ENCODE peak calls at places on chromosomes 5 and 9, in six cellular contexts. W is fibroblast of mammary gland, X is IMR-90, I is fibroblast of pulmonary artery, S is cardiac fibroblast, T is mammary epithelial cell. C is an unnamed sample.

GRCh38 chr5:15807861-15808260 is 307.9 kb downstream of the FBXL7 start:
- DNase-seq in W (peak), X (peak), I (peak), S (peak), T (no peak), C (peak)

GRCh38 chr5:43037929-43038510 is 2.1 kb downstream of the ANXA2R start:
- DNase-seq in W (peak), X (peak), I (peak), S (peak), T (peak), C (peak)

GRCh38 chr9:101449071-101449721 is 13.6 kb upstream of the ALDOB start:
- DNase-seq in W (peak), X (peak), I (peak), S (peak), T (peak), C (peak)

GRCh38 chr5:139482050-139482889 is at the start of gene STING1:
- DNase-seq in W (peak), X (peak), I (peak), S (peak), T (peak), C (peak)

GRCh38 chr9:131500939-131501541 is 1.7 kb upstream of the POMT1 start:
- DNase-seq in W (peak), X (peak), I (peak), S (peak), T (peak), C (peak)

GRCh38 chr9:135565141-135565628 is 3.6 kb downstream of the PAEP start:
- DNase-seq in W (no peak), X (no peak), I (no peak), S (no peak), T (no peak), C (no peak)

GRCh38 chr5:119288364-119289047 is 67.3 kb upstream of the TNFAIP8 start:
- DNase-seq in W (no peak), X (peak), I (no peak), S (no peak), T (peak), C (no peak)

GRCh38 chr9:73210886-73211285 is 59.2 kb downstream of the ANXA1 start:
- DNase-seq in W (no peak), X (no peak), I (no peak), S (no peak), T (no peak), C (no peak)

GRCh38 chr9:373759-374206 is 159.1 kb downstream of the DOCK8 start:
- DNase-seq in W (no peak), X (no peak), I (no peak), S (no peak), T (no peak), C (no peak)

GRCh38 chr5:97094579-97095317 is 47.7 kb downstream of the LIX1 start:
- DNase-seq in W (no peak), X (no peak), I (no peak), S (no peak), T (no peak), C (no peak)

GRCh38 chr5:141916522-141916921 is 7.1 kb upstream of the DELE1 start:
- DNase-seq in W (no peak), X (no peak), I (no peak), S (no peak), T (no peak), C (no peak)

GRCh38 chr9:96317335-96317980 is 15.5 kb upstream of the HSD17B3 start:
- DNase-seq in W (peak), X (peak), I (peak), S (peak), T (peak), C (peak)

GRCh38 chr9:37378613-37379004 is 43.9 kb upstream of the GRHPR start:
- DNase-seq in W (no peak), X (no peak), I (no peak), S (no peak), T (no peak), C (no peak)

GRCh38 chr5:68033961-68034581 is 181.5 kb upstream of the PIK3R1 start:
- DNase-seq in W (peak), X (peak), I (peak), S (peak), T (no peak), C (peak)

GRCh38 chr5:54531536-54531935 is 14.0 kb downstream of the SNX18 start:
- DNase-seq in W (no peak), X (no peak), I (no peak), S (no peak), T (peak), C (no peak)

GRCh38 chr5:13624283-13625074 is 320.0 kb downstream of the DNAH5 start:
- DNase-seq in W (no peak), X (no peak), I (no peak), S (no peak), T (no peak), C (no peak)

GRCh38 chr9:750264-750967 is 91.1 kb upstream of the DMRT1 start:
- DNase-seq in W (no peak), X (no peak), I (no peak), S (no peak), T (no peak), C (no peak)

GRCh38 chr5:82211855-82212572 is 66.1 kb downstream of the RPS23 start:
- DNase-seq in W (no peak), X (no peak), I (no peak), S (no peak), T (peak), C (no peak)

GRCh38 chr5:132019857-132020555 is 8.5 kb upstream of the ACSL6 start:
- DNase-seq in W (no peak), X (no peak), I (no peak), S (no peak), T (peak), C (no peak)

GRCh38 chr5:163338-163620 is 28.0 kb upstream of the LRRC14B start:
- DNase-seq in W (no peak), X (no peak), I (no peak), S (no peak), T (no peak), C (no peak)

GRCh38 chr5:123500476-123500875 is 11.5 kb upstream of the CSNK1G3 start:
- DNase-seq in W (no peak), X (no peak), I (no peak), S (peak), T (no peak), C (peak)

GRCh38 chr9:134276463-134277245 is 49.6 kb upstream of the RXRA start:
- DNase-seq in W (no peak), X (no peak), I (no peak), S (no peak), T (no peak), C (no peak)

GRCh38 chr5:32087086-32088082 is 86.7 kb downstream of the GOLPH3 start:
- DNase-seq in W (no peak), X (no peak), I (no peak), S (no peak), T (no peak), C (no peak)

GRCh38 chr9:128550226-128550625 is 2.2 kb upstream of the SPTAN1 start:
- DNase-seq in W (no peak), X (no peak), I (no peak), S (no peak), T (no peak), C (no peak)

GRCh38 chr9:6215562-6215961 is at the start of gene IL33:
- DNase-seq in W (peak), X (no peak), I (peak), S (peak), T (no peak), C (no peak)

GRCh38 chr5:169637085-169637855 is at the start of gene DOCK2:
- DNase-seq in W (no peak), X (no peak), I (no peak), S (no peak), T (no peak), C (no peak)

GRCh38 chr5:150598821-150599273 is 41.6 kb upstream of the SYNPO start:
- DNase-seq in W (no peak), X (no peak), I (no peak), S (no peak), T (peak), C (no peak)

GRCh38 chr5:159331099-159331973 is 1.0 kb upstream of the IL12B start:
- DNase-seq in W (peak), X (peak), I (peak), S (peak), T (no peak), C (peak)

GRCh38 chr9:92669527-92669889 is 423 bp downstream of the IPPK start:
- DNase-seq in W (no peak), X (no peak), I (no peak), S (no peak), T (no peak), C (no peak)

GRCh38 chr9:74379718-74380117 is 117.4 kb upstream of the RORB start:
- DNase-seq in W (peak), X (no peak), I (no peak), S (no peak), T (peak), C (no peak)

GRCh38 chr5:100595152-100595811 is 60.1 kb downstream of the FAM174A start:
- DNase-seq in W (peak), X (peak), I (peak), S (peak), T (peak), C (peak)

GRCh38 chr5:91797581-91797980 is 414.5 kb upstream of the ARRDC3 start:
- DNase-seq in W (no peak), X (no peak), I (no peak), S (no peak), T (no peak), C (no peak)

GRCh38 chr5:172078726-172079345 is 72.4 kb upstream of the FBXW11 start:
- DNase-seq in W (peak), X (no peak), I (peak), S (no peak), T (no peak), C (peak)

GRCh38 chr9:93010056-93010455 is 48.4 kb upstream of the SUSD3 start:
- DNase-seq in W (no peak), X (no peak), I (no peak), S (no peak), T (no peak), C (no peak)

GRCh38 chr9:136039488-136039887 is 55.6 kb downstream of the NACC2 start:
- DNase-seq in W (no peak), X (no peak), I (no peak), S (no peak), T (no peak), C (no peak)

DNA sequence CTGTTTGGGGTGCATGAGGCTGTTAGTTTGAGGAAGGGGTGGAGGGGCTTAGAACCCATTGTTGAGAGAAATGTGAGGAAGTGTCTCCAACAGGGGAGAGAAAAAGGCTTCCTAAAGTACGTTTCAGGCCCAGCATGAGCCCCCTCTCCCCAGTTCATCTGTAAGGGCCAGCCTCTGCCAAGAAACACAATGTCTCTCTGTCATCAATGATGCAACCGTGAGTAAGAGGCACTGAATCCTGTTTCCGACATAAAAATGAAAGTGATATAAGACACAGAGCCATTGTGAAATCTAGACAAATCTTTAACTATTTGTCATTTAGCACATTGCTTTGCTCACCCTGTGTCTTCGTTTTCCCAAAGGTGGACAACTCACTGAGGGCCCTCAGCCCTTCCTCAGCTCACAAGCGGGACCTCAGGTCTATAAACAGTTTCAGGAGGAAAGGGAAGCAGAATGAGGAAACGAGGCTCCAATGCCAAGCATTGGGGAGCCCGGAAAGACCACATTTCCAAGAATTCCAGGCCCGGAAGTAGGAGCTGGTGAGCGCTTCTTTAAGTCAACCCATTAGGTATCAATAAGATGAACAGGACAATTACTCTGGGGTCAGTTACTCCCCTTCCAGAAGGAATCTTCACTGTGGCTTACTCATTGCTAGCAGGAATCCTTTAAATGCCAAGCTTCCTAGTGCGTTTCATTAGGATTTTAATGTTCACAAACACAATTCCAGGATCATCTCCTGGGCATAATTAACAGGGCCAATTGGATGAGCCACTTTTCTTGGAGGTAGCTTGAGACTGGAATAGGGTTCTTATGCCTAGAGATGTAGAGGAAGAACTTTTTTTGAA is 59.0 kb upstream of the KLF4 start:
- DNase-seq in W (peak), X (peak), I (peak), S (peak), T (peak), C (peak)
- H3K4me3 ChIP-seq in W (no peak), X (no peak), I (peak), S (no peak), T (no peak), C (no peak)

GRCh38 chr9:21030389-21031035 is 928 bp downstream of the HACD4 start:
- DNase-seq in W (peak), X (peak), I (peak), S (peak), T (no peak), C (peak)
- TF ChIP-seq CTCF in W (no peak), X (no peak), I (no peak), S (no peak), T (no peak), C (no peak)

GRCh38 chr9:89234636-89235035 is 56.0 kb upstream of the SHC3 start:
- DNase-seq in W (peak), X (peak), I (peak), S (peak), T (peak), C (no peak)

GRCh38 chr9:89236955-89237573 is 58.4 kb upstream of the SHC3 start:
- DNase-seq in W (no peak), X (no peak), I (no peak), S (no peak), T (no peak), C (no peak)

GRCh38 chr9:89234186-89234585 is 55.6 kb upstream of the SHC3 start:
- DNase-seq in W (no peak), X (no peak), I (no peak), S (no peak), T (no peak), C (no peak)
- H3K4me3 ChIP-seq in W (no peak), X (peak), I (no peak), S (no peak), T (no peak), C (no peak)

DNA sequence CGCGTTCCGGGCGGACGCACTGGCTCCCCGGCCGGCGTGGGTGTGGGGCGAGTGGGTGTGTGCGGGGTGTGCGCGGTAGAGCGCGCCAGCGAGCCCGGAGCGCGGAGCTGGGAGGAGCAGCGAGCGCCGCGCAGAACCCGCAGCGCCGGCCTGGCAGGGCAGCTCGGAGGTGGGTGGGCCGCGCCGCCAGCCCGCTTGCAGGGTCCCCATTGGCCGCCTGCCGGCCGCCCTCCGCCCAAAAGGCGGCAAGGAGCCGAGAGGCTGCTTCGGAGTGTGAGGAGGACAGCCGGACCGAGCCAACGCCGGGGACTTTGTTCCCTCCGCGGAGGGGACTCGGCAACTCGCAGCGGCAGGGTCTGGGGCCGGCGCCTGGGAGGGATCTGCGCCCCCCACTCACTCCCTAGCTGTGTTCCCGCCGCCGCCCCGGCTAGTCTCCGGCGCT is at the start of gene DAPK1:
- DNase-seq in W (peak), X (no peak), I (peak), S (peak), T (peak), C (no peak)
- TF ChIP-seq CTCF in W (no peak), X (no peak), I (no peak), S (no peak), T (no peak), C (no peak)

GRCh38 chr5:69372394-69372793 is 2.8 kb downstream of the RAD17 start:
- DNase-seq in W (no peak), X (no peak), I (no peak), S (no peak), T (no peak), C (no peak)
- H3K4me3 ChIP-seq in W (no peak), X (no peak), I (no peak), S (no peak), T (no peak), C (no peak)

DNA sequence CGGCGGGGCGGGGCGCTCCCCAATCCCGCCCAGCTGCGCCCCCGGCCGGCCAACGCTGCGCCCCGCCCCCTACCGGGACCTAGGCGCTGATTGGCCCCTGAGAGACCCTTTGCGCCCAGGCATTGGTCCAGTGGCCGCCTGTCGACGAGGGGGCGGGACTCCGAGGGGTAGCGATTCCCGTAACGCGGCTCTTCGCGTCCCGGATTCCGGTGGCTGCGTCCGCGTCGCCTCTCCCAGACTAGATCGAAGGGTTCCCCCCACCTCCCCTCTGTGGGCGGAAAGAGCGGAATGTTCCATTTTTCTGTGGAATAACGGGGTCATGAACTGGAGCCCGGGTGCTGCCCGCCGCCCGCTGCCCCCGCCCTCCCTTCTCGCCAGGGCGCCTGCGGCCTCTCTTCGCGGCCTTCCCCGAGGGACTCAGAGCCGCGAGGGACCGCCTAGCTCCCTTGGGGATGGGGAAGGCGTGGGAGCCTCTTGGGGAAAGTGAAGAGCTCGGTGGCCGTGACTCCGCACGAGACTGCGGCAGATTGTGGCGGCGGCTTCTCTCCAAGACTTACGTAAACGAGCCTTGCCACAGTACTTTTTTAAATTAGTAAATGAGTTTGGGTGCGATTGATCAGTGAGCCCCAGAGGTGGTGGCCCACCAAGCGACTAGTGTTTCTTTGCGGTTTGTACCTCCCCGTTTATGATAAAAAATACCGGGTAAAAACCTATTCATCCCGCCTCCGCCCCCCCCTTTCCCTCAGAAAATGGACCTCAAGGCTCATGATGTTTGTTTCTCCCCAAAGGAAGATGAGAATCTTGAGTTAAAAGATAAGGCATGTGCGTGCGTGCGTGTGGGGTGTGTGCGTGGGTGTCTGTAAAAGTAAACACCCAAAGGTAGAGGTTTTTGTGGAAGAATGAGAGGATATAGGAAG is 493 bp upstream of the IL6ST start:
- DNase-seq in W (peak), X (peak), I (peak), S (peak), T (peak), C (peak)
- TF ChIP-seq CTCF in W (no peak), X (peak), I (no peak), S (no peak), T (no peak), C (no peak)

DNA sequence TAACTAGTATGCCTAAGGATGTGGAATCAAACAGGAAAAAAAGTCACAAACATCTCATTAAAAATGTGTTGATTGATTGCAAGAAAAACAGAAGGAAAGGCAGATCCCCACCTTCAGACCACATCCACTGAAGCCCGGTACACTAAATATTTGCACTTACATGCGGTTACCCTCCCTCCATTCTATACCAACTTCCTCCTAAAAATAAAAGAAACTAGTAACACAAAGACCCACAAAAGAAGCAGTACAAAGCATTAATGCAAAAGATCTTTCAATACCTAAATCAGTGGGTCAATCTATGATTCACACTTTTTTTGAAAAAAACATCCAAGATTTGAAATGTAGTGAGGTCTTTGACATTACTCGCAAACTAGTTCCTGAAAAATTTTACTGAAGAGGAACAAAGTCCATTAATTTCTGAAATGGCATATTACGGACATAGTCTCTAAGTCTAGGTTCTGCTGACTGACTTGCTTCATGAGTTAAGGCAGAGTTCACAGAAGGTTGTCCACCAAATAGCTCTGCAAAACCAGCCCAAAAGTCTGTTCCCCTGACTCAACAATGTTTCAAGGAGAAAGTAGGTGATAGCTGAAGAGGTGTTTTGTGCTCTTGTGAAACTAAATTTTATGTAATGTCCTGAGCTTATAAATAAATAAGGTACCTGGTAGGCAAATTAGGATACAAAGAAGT is 100.7 kb downstream of the PAM start:
- DNase-seq in W (peak), X (no peak), I (no peak), S (no peak), T (no peak), C (no peak)
- H3K4me3 ChIP-seq in W (no peak), X (no peak), I (no peak), S (no peak), T (no peak), C (peak)